ENCODE peak calls at places on chromosomes 4 and X, in four cellular contexts. One of them, this sample, is unnamed.

GRCh38 chr4:56618734-56619133 is 62.4 kb downstream of the HOPX start:
- DNase-seq in H1: no peak
- DNase-seq in GM12878: no peak
- DNase-seq in K562: no peak
- DNase-seq in this sample: no peak

GRCh38 chrX:111114806-111115205 is 18.8 kb downstream of the PAK3 start:
- DNase-seq in H1: no peak
- DNase-seq in GM12878: no peak
- DNase-seq in K562: no peak
- DNase-seq in this sample: no peak

GRCh38 chr4:109147135-109147534 is 155.3 kb downstream of the COL25A1 start:
- DNase-seq in H1: no peak
- DNase-seq in GM12878: no peak
- DNase-seq in K562: no peak
- DNase-seq in this sample: no peak

GRCh38 chrX:152641996-152642395 is 4.3 kb downstream of the GABRQ start:
- DNase-seq in H1: no peak
- DNase-seq in GM12878: no peak
- DNase-seq in K562: peak
- DNase-seq in this sample: no peak

GRCh38 chrX:134469481-134469880 is 9.5 kb downstream of the HPRT1 start:
- DNase-seq in H1: no peak
- DNase-seq in GM12878: no peak
- DNase-seq in K562: no peak
- DNase-seq in this sample: no peak

GRCh38 chrX:118420462-118420861 is 74.6 kb downstream of the WDR44 start:
- DNase-seq in H1: no peak
- DNase-seq in GM12878: no peak
- DNase-seq in K562: no peak
- DNase-seq in this sample: no peak

GRCh38 chrX:48493890-48494364 is 14.9 kb upstream of the PORCN start:
- DNase-seq in H1: no peak
- DNase-seq in GM12878: no peak
- DNase-seq in K562: peak
- DNase-seq in this sample: peak

GRCh38 chr4:28776004-28776403 is 1915.4 kb downstream of the STIM2 start:
- DNase-seq in H1: no peak
- DNase-seq in GM12878: no peak
- DNase-seq in K562: no peak
- DNase-seq in this sample: no peak

GRCh38 chr4:80788798-80789197 is 241.7 kb upstream of the BMP3 start:
- DNase-seq in H1: no peak
- DNase-seq in GM12878: no peak
- DNase-seq in K562: no peak
- DNase-seq in this sample: no peak

GRCh38 chr4:182879913-182880312 is 37.3 kb downstream of the DCTD start:
- DNase-seq in H1: no peak
- DNase-seq in GM12878: no peak
- DNase-seq in K562: no peak
- DNase-seq in this sample: no peak

GRCh38 chr4:159768011-159768410 is 665.1 kb downstream of the RAPGEF2 start:
- DNase-seq in H1: no peak
- DNase-seq in GM12878: no peak
- DNase-seq in K562: no peak
- DNase-seq in this sample: no peak

GRCh38 chr4:137543198-137543597 is 10.9 kb upstream of the PCDH18 start:
- DNase-seq in H1: peak
- DNase-seq in GM12878: no peak
- DNase-seq in K562: no peak
- DNase-seq in this sample: no peak

GRCh38 chr4:123786955-123787354 is 390.4 kb downstream of the SPRY1 start:
- DNase-seq in H1: no peak
- DNase-seq in GM12878: no peak
- DNase-seq in K562: no peak
- DNase-seq in this sample: no peak

GRCh38 chr4:158285429-158286216 is 75.3 kb downstream of the TMEM144 start:
- DNase-seq in H1: no peak
- DNase-seq in GM12878: no peak
- DNase-seq in K562: no peak
- DNase-seq in this sample: no peak

GRCh38 chrX:153226344-153227190 is 47.5 kb downstream of the MAGEA1 start:
- DNase-seq in H1: peak
- DNase-seq in GM12878: no peak
- DNase-seq in K562: peak
- DNase-seq in this sample: no peak

GRCh38 chr4:1632109-1633104 is 51.7 kb downstream of the FAM53A start:
- DNase-seq in H1: no peak
- DNase-seq in GM12878: no peak
- DNase-seq in K562: no peak
- DNase-seq in this sample: no peak

GRCh38 chr4:174036111-174036510 is 247.4 kb downstream of the FBXO8 start:
- DNase-seq in H1: no peak
- DNase-seq in GM12878: no peak
- DNase-seq in K562: no peak
- DNase-seq in this sample: no peak

DNA sequence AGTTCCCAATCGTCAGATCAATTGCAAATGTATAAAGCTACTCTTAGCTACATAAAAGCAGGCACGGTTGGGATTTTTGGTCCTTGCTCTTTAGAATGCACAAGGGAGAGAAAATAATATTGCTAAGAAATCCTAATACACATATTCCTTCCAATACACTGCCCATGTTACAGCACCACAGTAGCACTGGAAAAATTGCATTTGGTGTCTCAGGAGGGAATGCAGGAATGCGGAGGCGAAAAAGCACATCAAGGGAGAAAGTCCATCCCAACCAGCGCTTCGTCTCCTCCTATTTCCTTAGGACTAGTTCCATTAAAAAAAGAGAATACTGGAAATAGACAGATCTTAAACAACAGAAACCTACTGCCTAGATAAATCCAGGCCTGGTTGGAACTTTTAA is 23.9 kb downstream of the ADGRA3 start:
- DNase-seq in H1: no peak
- DNase-seq in GM12878: no peak
- DNase-seq in K562: no peak
- DNase-seq in this sample: no peak
- TF ChIP-seq BRCA1 in H1: no peak
- TF ChIP-seq BRCA1 in GM12878: no peak
- TF ChIP-seq BRCA1 in K562: no peak
- TF ChIP-seq BRCA1 in this sample: no peak

GRCh38 chrX:34778961-34779360 is 121.9 kb upstream of the TMEM47 start:
- DNase-seq in H1: no peak
- DNase-seq in GM12878: no peak
- DNase-seq in K562: no peak
- DNase-seq in this sample: no peak
- H3K4me2 ChIP-seq in H1: no peak
- H3K4me2 ChIP-seq in GM12878: no peak
- H3K4me2 ChIP-seq in K562: no peak
- H3K4me2 ChIP-seq in this sample: no peak

GRCh38 chr4:176789955-176790354 is 2.8 kb downstream of the VEGFC start:
- DNase-seq in H1: no peak
- DNase-seq in GM12878: no peak
- DNase-seq in K562: peak
- DNase-seq in this sample: peak
- TF ChIP-seq BRCA1 in H1: no peak
- TF ChIP-seq BRCA1 in GM12878: no peak
- TF ChIP-seq BRCA1 in K562: no peak
- TF ChIP-seq BRCA1 in this sample: no peak

GRCh38 chr4:39124885-39125599 is 57.3 kb upstream of the WDR19 start:
- DNase-seq in H1: no peak
- DNase-seq in GM12878: peak
- DNase-seq in K562: no peak
- DNase-seq in this sample: no peak
- H3K4me2 ChIP-seq in H1: no peak
- H3K4me2 ChIP-seq in GM12878: no peak
- H3K4me2 ChIP-seq in K562: no peak
- H3K4me2 ChIP-seq in this sample: no peak